ENCODE peak calls at places on chromosomes 1 and 21, in seven cellular contexts. One of them, this sample, is unnamed.

GRCh38 chr1:30742963-30743559 is 14.5 kb downstream of the LAPTM5 start:
- DNase-seq in A673: no peak
- DNase-seq in Peyer's patch: no peak
- DNase-seq in prostate gland: no peak
- DNase-seq in K562: no peak
- DNase-seq in OCI-LY7: no peak
- DNase-seq in heart right ventricle: no peak
- DNase-seq in this sample: no peak

GRCh38 chr1:46173361-46173856 is 1.5 kb upstream of the TSPAN1 start:
- DNase-seq in A673: peak
- DNase-seq in Peyer's patch: no peak
- DNase-seq in prostate gland: no peak
- DNase-seq in K562: peak
- DNase-seq in OCI-LY7: peak
- DNase-seq in heart right ventricle: peak
- DNase-seq in this sample: no peak

GRCh38 chr1:233459968-233460367 is 132.4 kb downstream of the MAP3K21 start:
- DNase-seq in A673: no peak
- DNase-seq in Peyer's patch: no peak
- DNase-seq in prostate gland: no peak
- DNase-seq in K562: no peak
- DNase-seq in OCI-LY7: no peak
- DNase-seq in heart right ventricle: no peak
- DNase-seq in this sample: no peak

GRCh38 chr1:162878000-162878596 is 17.1 kb upstream of the CCDC190 start:
- DNase-seq in A673: peak
- DNase-seq in Peyer's patch: no peak
- DNase-seq in prostate gland: peak
- DNase-seq in K562: peak
- DNase-seq in OCI-LY7: peak
- DNase-seq in heart right ventricle: peak
- DNase-seq in this sample: peak

GRCh38 chr1:170537798-170538503 is 6.0 kb downstream of the GORAB start:
- DNase-seq in A673: no peak
- DNase-seq in Peyer's patch: no peak
- DNase-seq in prostate gland: no peak
- DNase-seq in K562: no peak
- DNase-seq in OCI-LY7: no peak
- DNase-seq in heart right ventricle: no peak
- DNase-seq in this sample: no peak

GRCh38 chr21:14492890-14493289 is 53.2 kb downstream of the SAMSN1 start:
- DNase-seq in A673: no peak
- DNase-seq in Peyer's patch: no peak
- DNase-seq in prostate gland: no peak
- DNase-seq in K562: no peak
- DNase-seq in OCI-LY7: no peak
- DNase-seq in heart right ventricle: no peak
- DNase-seq in this sample: no peak

GRCh38 chr1:92728687-92729086 is 56.2 kb downstream of the EVI5 start:
- DNase-seq in A673: no peak
- DNase-seq in Peyer's patch: no peak
- DNase-seq in prostate gland: no peak
- DNase-seq in K562: no peak
- DNase-seq in OCI-LY7: no peak
- DNase-seq in heart right ventricle: no peak
- DNase-seq in this sample: peak

GRCh38 chr1:247210062-247210385 is 38.2 kb upstream of the ZNF124 start:
- DNase-seq in A673: no peak
- DNase-seq in Peyer's patch: no peak
- DNase-seq in prostate gland: no peak
- DNase-seq in K562: no peak
- DNase-seq in OCI-LY7: no peak
- DNase-seq in heart right ventricle: no peak
- DNase-seq in this sample: no peak

GRCh38 chr1:61133048-61134019 is 51.0 kb downstream of the NFIA start:
- DNase-seq in A673: peak
- DNase-seq in Peyer's patch: no peak
- DNase-seq in prostate gland: no peak
- DNase-seq in K562: no peak
- DNase-seq in OCI-LY7: no peak
- DNase-seq in heart right ventricle: no peak
- DNase-seq in this sample: no peak

GRCh38 chr1:193131266-193131860 is 9.5 kb downstream of the CDC73 start:
- DNase-seq in A673: no peak
- DNase-seq in Peyer's patch: no peak
- DNase-seq in prostate gland: no peak
- DNase-seq in K562: no peak
- DNase-seq in OCI-LY7: no peak
- DNase-seq in heart right ventricle: no peak
- DNase-seq in this sample: no peak

GRCh38 chr1:231419147-231419546 is 2.9 kb downstream of the EGLN1 start:
- DNase-seq in A673: no peak
- DNase-seq in Peyer's patch: no peak
- DNase-seq in prostate gland: no peak
- DNase-seq in K562: no peak
- DNase-seq in OCI-LY7: peak
- DNase-seq in heart right ventricle: no peak
- DNase-seq in this sample: no peak

GRCh38 chr1:204206121-204206520 is 7.7 kb downstream of the GOLT1A start:
- DNase-seq in A673: peak
- DNase-seq in Peyer's patch: no peak
- DNase-seq in prostate gland: no peak
- DNase-seq in K562: peak
- DNase-seq in OCI-LY7: no peak
- DNase-seq in heart right ventricle: no peak
- DNase-seq in this sample: no peak

GRCh38 chr21:44455524-44456206 is 355 bp downstream of the LRRC3 start:
- DNase-seq in A673: peak
- DNase-seq in Peyer's patch: peak
- DNase-seq in prostate gland: peak
- DNase-seq in K562: no peak
- DNase-seq in OCI-LY7: no peak
- DNase-seq in heart right ventricle: no peak
- DNase-seq in this sample: peak
- TF ChIP-seq CTCF in A673: peak
- TF ChIP-seq CTCF in Peyer's patch: no peak
- TF ChIP-seq CTCF in prostate gland: no peak
- TF ChIP-seq CTCF in K562: no peak
- TF ChIP-seq CTCF in OCI-LY7: no peak
- TF ChIP-seq CTCF in heart right ventricle: peak
- TF ChIP-seq CTCF in this sample: peak

GRCh38 chr1:206584265-206584648 is 28.0 kb downstream of the EIF2D start:
- DNase-seq in A673: no peak
- DNase-seq in Peyer's patch: no peak
- DNase-seq in prostate gland: no peak
- DNase-seq in K562: no peak
- DNase-seq in OCI-LY7: no peak
- DNase-seq in heart right ventricle: no peak
- DNase-seq in this sample: no peak

GRCh38 chr1:206589206-206589605 is 23.1 kb downstream of the EIF2D start:
- DNase-seq in A673: no peak
- DNase-seq in Peyer's patch: no peak
- DNase-seq in prostate gland: no peak
- DNase-seq in K562: no peak
- DNase-seq in OCI-LY7: no peak
- DNase-seq in heart right ventricle: peak
- DNase-seq in this sample: peak

GRCh38 chr1:206587904-206588303 is 24.4 kb downstream of the EIF2D start:
- DNase-seq in A673: no peak
- DNase-seq in Peyer's patch: no peak
- DNase-seq in prostate gland: no peak
- DNase-seq in K562: no peak
- DNase-seq in OCI-LY7: no peak
- DNase-seq in heart right ventricle: no peak
- DNase-seq in this sample: no peak

GRCh38 chr1:206588492-206588891 is 23.8 kb downstream of the EIF2D start:
- DNase-seq in A673: no peak
- DNase-seq in Peyer's patch: no peak
- DNase-seq in prostate gland: no peak
- DNase-seq in K562: no peak
- DNase-seq in OCI-LY7: no peak
- DNase-seq in heart right ventricle: no peak
- DNase-seq in this sample: no peak

GRCh38 chr1:206586501-206587445 is 25.5 kb downstream of the EIF2D start:
- DNase-seq in A673: no peak
- DNase-seq in Peyer's patch: no peak
- DNase-seq in prostate gland: peak
- DNase-seq in K562: no peak
- DNase-seq in OCI-LY7: no peak
- DNase-seq in heart right ventricle: no peak
- DNase-seq in this sample: peak
- H3K27ac ChIP-seq in A673: no peak
- H3K27ac ChIP-seq in Peyer's patch: no peak
- H3K27ac ChIP-seq in prostate gland: peak
- H3K27ac ChIP-seq in K562: no peak
- H3K27ac ChIP-seq in OCI-LY7: no peak
- H3K27ac ChIP-seq in heart right ventricle: no peak
- H3K27ac ChIP-seq in this sample: peak

GRCh38 chr1:245079021-245079609 is 75.7 kb upstream of the KIF26B start:
- DNase-seq in A673: peak
- DNase-seq in Peyer's patch: no peak
- DNase-seq in prostate gland: no peak
- DNase-seq in K562: no peak
- DNase-seq in OCI-LY7: peak
- DNase-seq in heart right ventricle: no peak
- DNase-seq in this sample: peak
- TF ChIP-seq CTCF in A673: peak
- TF ChIP-seq CTCF in Peyer's patch: peak
- TF ChIP-seq CTCF in prostate gland: peak
- TF ChIP-seq CTCF in K562: peak
- TF ChIP-seq CTCF in OCI-LY7: peak
- TF ChIP-seq CTCF in heart right ventricle: peak
- TF ChIP-seq CTCF in this sample: peak

DNA sequence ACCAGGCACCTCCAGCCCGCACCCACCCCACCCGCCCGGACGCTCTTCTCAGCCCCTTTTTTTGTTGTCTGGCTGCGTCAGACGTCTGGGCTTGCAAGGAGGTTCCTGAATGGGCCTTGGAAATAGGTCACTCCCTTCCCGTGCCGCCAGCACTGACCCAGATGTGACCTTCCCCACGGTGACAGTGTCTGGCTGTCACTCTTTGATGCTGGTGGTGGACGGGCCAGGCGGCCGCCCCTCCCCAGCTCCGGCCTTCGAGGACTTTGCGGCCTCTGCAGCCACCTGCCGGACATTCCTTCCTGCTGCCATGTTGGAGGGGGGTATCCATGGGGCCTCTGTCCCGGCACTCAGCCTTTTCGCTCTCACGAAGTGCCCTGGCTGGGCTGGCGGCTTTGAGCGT is 30.2 kb downstream of the SPSB1 start:
- DNase-seq in A673: no peak
- DNase-seq in Peyer's patch: no peak
- DNase-seq in prostate gland: no peak
- DNase-seq in K562: peak
- DNase-seq in OCI-LY7: no peak
- DNase-seq in heart right ventricle: peak
- DNase-seq in this sample: no peak
- H3K27ac ChIP-seq in A673: no peak
- H3K27ac ChIP-seq in Peyer's patch: no peak
- H3K27ac ChIP-seq in prostate gland: no peak
- H3K27ac ChIP-seq in K562: no peak
- H3K27ac ChIP-seq in OCI-LY7: no peak
- H3K27ac ChIP-seq in heart right ventricle: no peak
- H3K27ac ChIP-seq in this sample: no peak